ENCODE peak calls at places on chromosomes 1 and 21, in eight cellular contexts. Z is skeletal muscle cell, E is uterus, T is BE2C, C is tibial nerve, X is fibroblast of mammary gland, N is cardiac fibroblast, G is aorta. M is an unnamed sample.

GRCh38 chr1:58848818-58849411 is 65.1 kb upstream of the JUN start:
- DNase-seq in Z (peak; percentile 98), E (peak; percentile 74), T (peak; percentile 22), C (peak; percentile 36), X (peak; percentile 99), N (peak; percentile 97), G (peak; percentile 91), M (peak; percentile 80)

GRCh38 chr1:1215266-1215676 is 1.3 kb upstream of the TNFRSF4 start:
- DNase-seq in Z (no peak), E (no peak), T (no peak), C (no peak), X (no peak), N (no peak), G (no peak), M (no peak)

GRCh38 chr1:191757003-191757402 is 401.3 kb upstream of the RGS18 start:
- DNase-seq in Z (peak; percentile 37), E (no peak), T (peak; percentile 35), C (no peak), X (peak; percentile 0), N (no peak), G (no peak), M (peak; percentile 11)

GRCh38 chr21:35562876-35563275 is 497.4 kb downstream of the SETD4 start:
- DNase-seq in Z (no peak), E (no peak), T (no peak), C (no peak), X (peak; percentile 64), N (peak; percentile 47), G (no peak), M (no peak)

GRCh38 chr1:248872752-248873408 is 14.0 kb upstream of the ZNF692 start:
- DNase-seq in Z (peak; percentile 19), E (peak; percentile 70), T (peak; percentile 75), C (peak; percentile 34), X (peak; percentile 63), N (peak; percentile 66), G (peak; percentile 74), M (peak; percentile 64)

GRCh38 chr1:119492763-119493162 is 14.2 kb upstream of the HSD3B1 start:
- DNase-seq in Z (no peak), E (no peak), T (no peak), C (no peak), X (no peak), N (no peak), G (no peak), M (no peak)

GRCh38 chr1:36182734-36183133 is 26.8 kb downstream of the MAP7D1 start:
- DNase-seq in Z (no peak), E (no peak), T (no peak), C (no peak), X (no peak), N (no peak), G (no peak), M (no peak)

GRCh38 chr1:13461977-13462376 is 51.7 kb downstream of the PRAMEF20 start:
- DNase-seq in Z (no peak), E (no peak), T (no peak), C (no peak), X (peak; percentile 3), N (no peak), G (no peak), M (no peak)

GRCh38 chr1:54485417-54485816 is 62.6 kb upstream of the ACOT11 start:
- DNase-seq in Z (no peak), E (peak; percentile 80), T (no peak), C (no peak), X (no peak), N (no peak), G (no peak), M (no peak)

GRCh38 chr1:209860293-209860881 is 32.6 kb downstream of the UTP25 start:
- DNase-seq in Z (no peak), E (peak; percentile 60), T (peak; percentile 93), C (peak; percentile 82), X (peak; percentile 85), N (peak; percentile 93), G (peak; percentile 78), M (peak; percentile 90)

GRCh38 chr1:14549897-14550635 is 48.4 kb upstream of the KAZN start:
- DNase-seq in Z (no peak), E (no peak), T (no peak), C (no peak), X (no peak), N (no peak), G (no peak), M (no peak)

GRCh38 chr1:150160964-150161626 is 11.4 kb downstream of the PLEKHO1 start:
- DNase-seq in Z (no peak), E (peak; percentile 40), T (no peak), C (no peak), X (no peak), N (no peak), G (no peak), M (no peak)

GRCh38 chr1:151945725-151946365 is 36.5 kb upstream of the THEM4 start:
- DNase-seq in Z (peak; percentile 81), E (peak; percentile 85), T (peak; percentile 81), C (peak; percentile 91), X (peak; percentile 98), N (peak; percentile 99), G (peak; percentile 93), M (peak; percentile 65)

GRCh38 chr1:34476371-34476770 is 278.5 kb upstream of the GJB5 start:
- DNase-seq in Z (no peak), E (no peak), T (no peak), C (no peak), X (no peak), N (no peak), G (no peak), M (no peak)

GRCh38 chr1:14878951-14879350 is 274.6 kb upstream of the TMEM51 start:
- DNase-seq in Z (no peak), E (no peak), T (no peak), C (no peak), X (no peak), N (no peak), G (no peak), M (no peak)

GRCh38 chr1:198934901-198935301 is 296.1 kb downstream of the PTPRC start:
- DNase-seq in Z (no peak), E (no peak), T (no peak), C (no peak), X (peak; percentile 24), N (peak; percentile 33), G (no peak), M (peak; percentile 23)

GRCh38 chr1:198934414-198934813 is 295.6 kb downstream of the PTPRC start:
- DNase-seq in Z (no peak), E (no peak), T (no peak), C (no peak), X (no peak), N (no peak), G (no peak), M (no peak)

GRCh38 chr1:198933506-198933905 is 294.7 kb downstream of the PTPRC start:
- DNase-seq in Z (no peak), E (no peak), T (no peak), C (no peak), X (no peak), N (no peak), G (no peak), M (no peak)

GRCh38 chr1:198929961-198930599 is 291.2 kb downstream of the PTPRC start:
- DNase-seq in Z (peak; percentile 61), E (no peak), T (no peak), C (no peak), X (peak; percentile 49), N (peak; percentile 51), G (no peak), M (peak; percentile 7)

DNA sequence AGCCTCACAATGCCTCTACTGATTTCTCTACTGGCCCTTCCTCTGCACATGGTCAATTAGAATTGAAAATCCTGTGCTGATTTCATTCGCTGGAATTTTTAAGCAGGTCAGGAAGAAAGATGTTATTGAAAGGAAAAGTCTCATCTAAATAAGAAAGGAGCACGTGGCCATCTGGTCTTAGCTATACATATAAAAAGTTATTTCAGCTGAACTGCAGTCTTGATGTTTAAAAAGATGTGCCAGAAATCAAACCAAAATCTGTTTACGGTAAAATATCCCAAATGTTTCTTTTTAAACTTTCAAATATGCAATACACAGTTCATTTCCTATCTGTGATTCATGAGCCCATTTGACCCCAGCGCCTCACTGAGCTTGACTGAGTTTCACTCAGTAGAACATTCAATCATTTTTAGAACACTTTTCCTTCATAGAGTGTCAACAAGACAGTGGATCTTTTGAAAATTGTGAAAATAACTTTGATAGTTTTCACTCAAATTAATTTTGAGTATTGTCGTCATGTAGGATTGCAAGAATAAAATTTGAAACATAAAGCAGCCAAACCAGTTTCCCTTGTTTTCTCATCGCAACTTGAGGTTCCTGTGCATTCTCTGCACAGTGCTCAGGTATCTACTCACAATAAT is 293.6 kb downstream of the PTPRC start:
- DNase-seq in Z (no peak), E (no peak), T (no peak), C (no peak), X (no peak), N (no peak), G (no peak), M (no peak)
- H3K4me3 ChIP-seq in Z (peak overlapping the region; percentile 23), E (no peak overlapping the region), T (no peak overlapping the region), C (no peak overlapping the region), X (no peak overlapping the region), N (no peak overlapping the region), G (no peak overlapping the region), M (no peak overlapping the region)

DNA sequence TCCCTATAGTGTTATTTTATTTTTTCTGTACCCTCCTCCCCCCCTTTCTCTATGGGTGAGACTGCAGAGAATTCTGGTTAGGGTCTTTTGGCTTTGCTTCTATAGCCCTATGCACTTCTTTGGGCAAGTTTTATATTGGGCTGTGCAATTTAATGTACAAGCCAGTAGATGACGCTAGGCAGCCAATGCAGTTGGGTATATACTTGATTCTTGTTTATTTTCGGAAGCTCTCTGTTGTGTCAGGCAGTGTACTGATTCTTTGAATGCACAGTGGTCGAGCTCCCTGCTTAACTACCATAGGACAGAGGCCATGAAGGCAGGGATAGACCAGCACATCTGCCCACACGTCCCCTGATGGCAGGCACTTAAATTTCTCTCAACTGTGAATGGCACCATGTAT is 34.1 kb upstream of the GPR52 start:
- DNase-seq in Z (no peak), E (no peak), T (peak; percentile 20), C (no peak), X (peak; percentile 37), N (peak; percentile 12), G (no peak), M (no peak)
- H3K4me3 ChIP-seq in Z (no peak overlapping the region), E (no peak overlapping the region), T (no peak overlapping the region), C (no peak overlapping the region), X (no peak overlapping the region), N (no peak overlapping the region), G (no peak overlapping the region), M (no peak overlapping the region)

GRCh38 chr1:184368354-184368753 is 18.5 kb upstream of the C1orf21 start:
- DNase-seq in Z (no peak), E (no peak), T (no peak), C (no peak), X (no peak), N (no peak), G (no peak), M (no peak)
- H3K4me3 ChIP-seq in Z (no peak overlapping the region), E (no peak overlapping the region), T (no peak overlapping the region), C (no peak overlapping the region), X (no peak overlapping the region), N (no peak overlapping the region), G (no peak overlapping the region), M (no peak overlapping the region)

DNA sequence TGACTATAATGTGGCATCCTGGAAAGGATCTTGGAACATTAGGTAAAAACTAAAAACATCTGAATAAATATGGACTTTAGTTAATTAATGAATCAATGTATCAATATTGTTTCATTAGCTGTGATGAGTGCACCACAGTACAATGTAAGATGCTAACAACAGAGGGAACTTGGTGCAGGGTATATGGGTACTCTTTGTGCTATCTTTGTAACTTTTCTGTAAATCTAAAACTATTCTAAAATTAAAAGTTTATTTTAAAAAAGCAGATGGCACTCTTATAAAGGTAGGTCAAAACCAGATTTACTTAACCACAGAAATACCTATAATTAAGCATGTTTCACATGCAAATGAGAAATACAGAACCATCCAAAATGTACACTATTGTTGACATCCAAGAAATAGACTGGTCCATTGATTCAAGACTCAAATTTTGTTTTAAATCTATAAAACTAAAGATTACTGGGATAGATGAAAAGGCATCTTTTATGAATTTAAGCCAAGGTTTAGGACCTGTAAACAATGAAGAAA is 38.4 kb downstream of the ACBD3 start:
- DNase-seq in Z (no peak), E (no peak), T (no peak), C (no peak), X (no peak), N (no peak), G (no peak), M (no peak)
- H3K4me3 ChIP-seq in Z (no peak overlapping the region), E (no peak overlapping the region), T (no peak overlapping the region), C (no peak overlapping the region), X (no peak overlapping the region), N (no peak overlapping the region), G (no peak overlapping the region), M (no peak overlapping the region)

M was measured in SJCRH30.